ENCODE peak calls at places on chromosomes 11 and 22, in nine cellular contexts. One of them, this sample, is unnamed.

GRCh38 chr11:78354741-78355705 is 62.6 kb downstream of the GAB2 start:
- DNase-seq in brain microvascular endothelial cell: no peak
- DNase-seq in psoas muscle: no peak
- DNase-seq in OCI-LY7: no peak
- DNase-seq in GM10248: no peak
- DNase-seq in colonic mucosa: no peak
- DNase-seq in fibroblast of pulmonary artery: no peak
- DNase-seq in cardiac muscle cell: no peak
- DNase-seq in BJ: no peak
- DNase-seq in this sample: no peak

GRCh38 chr11:75229466-75229865 is 11.1 kb upstream of the TPBGL start:
- DNase-seq in brain microvascular endothelial cell: no peak
- DNase-seq in psoas muscle: no peak
- DNase-seq in OCI-LY7: no peak
- DNase-seq in GM10248: no peak
- DNase-seq in colonic mucosa: no peak
- DNase-seq in fibroblast of pulmonary artery: no peak
- DNase-seq in cardiac muscle cell: no peak
- DNase-seq in BJ: no peak
- DNase-seq in this sample: no peak

GRCh38 chr11:66646875-66647274 is 8.4 kb downstream of the RBM4 start:
- DNase-seq in brain microvascular endothelial cell: no peak
- DNase-seq in psoas muscle: no peak
- DNase-seq in OCI-LY7: no peak
- DNase-seq in GM10248: no peak
- DNase-seq in colonic mucosa: no peak
- DNase-seq in fibroblast of pulmonary artery: no peak
- DNase-seq in cardiac muscle cell: no peak
- DNase-seq in BJ: no peak
- DNase-seq in this sample: no peak

GRCh38 chr22:44587004-44587793 is 89.2 kb upstream of the RTL6 start:
- DNase-seq in brain microvascular endothelial cell: no peak
- DNase-seq in psoas muscle: peak; percentile 28
- DNase-seq in OCI-LY7: no peak
- DNase-seq in GM10248: no peak
- DNase-seq in colonic mucosa: no peak
- DNase-seq in fibroblast of pulmonary artery: no peak
- DNase-seq in cardiac muscle cell: no peak
- DNase-seq in BJ: no peak
- DNase-seq in this sample: no peak

GRCh38 chr11:23021287-23021863 is 161.1 kb upstream of the CCDC179 start:
- DNase-seq in brain microvascular endothelial cell: peak; percentile 31
- DNase-seq in psoas muscle: no peak
- DNase-seq in OCI-LY7: peak; percentile 24
- DNase-seq in GM10248: peak; percentile 43
- DNase-seq in colonic mucosa: no peak
- DNase-seq in fibroblast of pulmonary artery: peak; percentile 47
- DNase-seq in cardiac muscle cell: peak; percentile 56
- DNase-seq in BJ: no peak
- DNase-seq in this sample: peak; percentile 15

GRCh38 chr11:15662285-15662684 is 547.6 kb downstream of the INSC start:
- DNase-seq in brain microvascular endothelial cell: no peak
- DNase-seq in psoas muscle: no peak
- DNase-seq in OCI-LY7: no peak
- DNase-seq in GM10248: no peak
- DNase-seq in colonic mucosa: no peak
- DNase-seq in fibroblast of pulmonary artery: no peak
- DNase-seq in cardiac muscle cell: no peak
- DNase-seq in BJ: no peak
- DNase-seq in this sample: no peak

GRCh38 chr11:35968386-35969088 is 24.7 kb downstream of the LDLRAD3 start:
- DNase-seq in brain microvascular endothelial cell: no peak
- DNase-seq in psoas muscle: no peak
- DNase-seq in OCI-LY7: no peak
- DNase-seq in GM10248: no peak
- DNase-seq in colonic mucosa: no peak
- DNase-seq in fibroblast of pulmonary artery: no peak
- DNase-seq in cardiac muscle cell: no peak
- DNase-seq in BJ: no peak
- DNase-seq in this sample: no peak

GRCh38 chr22:23302171-23303002 is 122.1 kb downstream of the BCR start:
- DNase-seq in brain microvascular endothelial cell: peak; percentile 54
- DNase-seq in psoas muscle: no peak
- DNase-seq in OCI-LY7: no peak
- DNase-seq in GM10248: no peak
- DNase-seq in colonic mucosa: peak; percentile 13
- DNase-seq in fibroblast of pulmonary artery: peak; percentile 36
- DNase-seq in cardiac muscle cell: no peak
- DNase-seq in BJ: no peak
- DNase-seq in this sample: no peak

GRCh38 chr11:31355817-31356216 is 13.7 kb downstream of the DCDC1 start:
- DNase-seq in brain microvascular endothelial cell: no peak
- DNase-seq in psoas muscle: no peak
- DNase-seq in OCI-LY7: no peak
- DNase-seq in GM10248: no peak
- DNase-seq in colonic mucosa: no peak
- DNase-seq in fibroblast of pulmonary artery: no peak
- DNase-seq in cardiac muscle cell: no peak
- DNase-seq in BJ: no peak
- DNase-seq in this sample: no peak

GRCh38 chr22:43388420-43388851 is 23.4 kb upstream of the MPPED1 start:
- DNase-seq in brain microvascular endothelial cell: peak; percentile 45
- DNase-seq in psoas muscle: peak; percentile 84
- DNase-seq in OCI-LY7: peak; percentile 57
- DNase-seq in GM10248: peak; percentile 85
- DNase-seq in colonic mucosa: peak; percentile 69
- DNase-seq in fibroblast of pulmonary artery: peak; percentile 66
- DNase-seq in cardiac muscle cell: peak; percentile 83
- DNase-seq in BJ: no peak
- DNase-seq in this sample: peak; percentile 93

GRCh38 chr11:45182902-45183301 is 36.5 kb downstream of the PRDM11 start:
- DNase-seq in brain microvascular endothelial cell: peak; percentile 20
- DNase-seq in psoas muscle: no peak
- DNase-seq in OCI-LY7: peak; percentile 6
- DNase-seq in GM10248: no peak
- DNase-seq in colonic mucosa: no peak
- DNase-seq in fibroblast of pulmonary artery: peak; percentile 54
- DNase-seq in cardiac muscle cell: peak; percentile 51
- DNase-seq in BJ: no peak
- DNase-seq in this sample: no peak

GRCh38 chr11:46952553-46952952 is 16.0 kb downstream of the CSTPP1 start:
- DNase-seq in brain microvascular endothelial cell: no peak
- DNase-seq in psoas muscle: no peak
- DNase-seq in OCI-LY7: no peak
- DNase-seq in GM10248: no peak
- DNase-seq in colonic mucosa: no peak
- DNase-seq in fibroblast of pulmonary artery: no peak
- DNase-seq in cardiac muscle cell: no peak
- DNase-seq in BJ: no peak
- DNase-seq in this sample: no peak

GRCh38 chr11:37504066-37504611 is 906.1 kb upstream of the RAG2 start:
- DNase-seq in brain microvascular endothelial cell: peak; percentile 84
- DNase-seq in psoas muscle: no peak
- DNase-seq in OCI-LY7: no peak
- DNase-seq in GM10248: peak; percentile 24
- DNase-seq in colonic mucosa: no peak
- DNase-seq in fibroblast of pulmonary artery: peak; percentile 83
- DNase-seq in cardiac muscle cell: no peak
- DNase-seq in BJ: peak; percentile 92
- DNase-seq in this sample: no peak

GRCh38 chr11:66568124-66568916 is at the start of gene CTSF:
- DNase-seq in brain microvascular endothelial cell: peak; percentile 51
- DNase-seq in psoas muscle: peak; percentile 95
- DNase-seq in OCI-LY7: no peak
- DNase-seq in GM10248: peak; percentile 92
- DNase-seq in colonic mucosa: peak; percentile 87
- DNase-seq in fibroblast of pulmonary artery: peak; percentile 75
- DNase-seq in cardiac muscle cell: peak; percentile 35
- DNase-seq in BJ: no peak
- DNase-seq in this sample: no peak

GRCh38 chr11:22343411-22344032 is 5.3 kb downstream of the SLC17A6 start:
- DNase-seq in brain microvascular endothelial cell: no peak
- DNase-seq in psoas muscle: no peak
- DNase-seq in OCI-LY7: no peak
- DNase-seq in GM10248: peak; percentile 10
- DNase-seq in colonic mucosa: no peak
- DNase-seq in fibroblast of pulmonary artery: no peak
- DNase-seq in cardiac muscle cell: peak; percentile 5
- DNase-seq in BJ: no peak
- DNase-seq in this sample: no peak

GRCh38 chr11:21888814-21889213 is 304.1 kb upstream of the ANO5 start:
- DNase-seq in brain microvascular endothelial cell: no peak
- DNase-seq in psoas muscle: no peak
- DNase-seq in OCI-LY7: no peak
- DNase-seq in GM10248: no peak
- DNase-seq in colonic mucosa: no peak
- DNase-seq in fibroblast of pulmonary artery: no peak
- DNase-seq in cardiac muscle cell: no peak
- DNase-seq in BJ: no peak
- DNase-seq in this sample: no peak

GRCh38 chr11:15146271-15147003 is 31.7 kb downstream of the INSC start:
- DNase-seq in brain microvascular endothelial cell: peak; percentile 18
- DNase-seq in psoas muscle: no peak
- DNase-seq in OCI-LY7: no peak
- DNase-seq in GM10248: no peak
- DNase-seq in colonic mucosa: no peak
- DNase-seq in fibroblast of pulmonary artery: peak; percentile 10
- DNase-seq in cardiac muscle cell: no peak
- DNase-seq in BJ: no peak
- DNase-seq in this sample: no peak

GRCh38 chr22:44728761-44729261 is 23.6 kb upstream of the ARHGAP8 start:
- DNase-seq in brain microvascular endothelial cell: no peak
- DNase-seq in psoas muscle: peak; percentile 46
- DNase-seq in OCI-LY7: no peak
- DNase-seq in GM10248: no peak
- DNase-seq in colonic mucosa: no peak
- DNase-seq in fibroblast of pulmonary artery: no peak
- DNase-seq in cardiac muscle cell: no peak
- DNase-seq in BJ: no peak
- DNase-seq in this sample: no peak

GRCh38 chr11:95544095-95544795 is 245.3 kb downstream of the FAM76B start:
- DNase-seq in brain microvascular endothelial cell: peak; percentile 50
- DNase-seq in psoas muscle: no peak
- DNase-seq in OCI-LY7: no peak
- DNase-seq in GM10248: no peak
- DNase-seq in colonic mucosa: no peak
- DNase-seq in fibroblast of pulmonary artery: peak; percentile 10
- DNase-seq in cardiac muscle cell: no peak
- DNase-seq in BJ: no peak
- DNase-seq in this sample: no peak

GRCh38 chr11:59545179-59546020 is 34.1 kb downstream of the OR4D9 start:
- DNase-seq in brain microvascular endothelial cell: peak; percentile 92
- DNase-seq in psoas muscle: no peak
- DNase-seq in OCI-LY7: no peak
- DNase-seq in GM10248: no peak
- DNase-seq in colonic mucosa: no peak
- DNase-seq in fibroblast of pulmonary artery: peak; percentile 84
- DNase-seq in cardiac muscle cell: no peak
- DNase-seq in BJ: no peak
- DNase-seq in this sample: no peak

GRCh38 chr11:103892603-103893002 is 143.8 kb upstream of the DDI1 start:
- DNase-seq in brain microvascular endothelial cell: peak; percentile 81
- DNase-seq in psoas muscle: no peak
- DNase-seq in OCI-LY7: no peak
- DNase-seq in GM10248: no peak
- DNase-seq in colonic mucosa: no peak
- DNase-seq in fibroblast of pulmonary artery: peak; percentile 72
- DNase-seq in cardiac muscle cell: no peak
- DNase-seq in BJ: no peak
- DNase-seq in this sample: no peak

GRCh38 chr11:34840736-34841386 is 75.3 kb downstream of the APIP start:
- DNase-seq in brain microvascular endothelial cell: no peak
- DNase-seq in psoas muscle: no peak
- DNase-seq in OCI-LY7: peak; percentile 67
- DNase-seq in GM10248: peak; percentile 52
- DNase-seq in colonic mucosa: peak; percentile 57
- DNase-seq in fibroblast of pulmonary artery: peak; percentile 28
- DNase-seq in cardiac muscle cell: peak; percentile 2
- DNase-seq in BJ: no peak
- DNase-seq in this sample: no peak
- TF ChIP-seq CTCF in brain microvascular endothelial cell: peak; percentile 75
- TF ChIP-seq CTCF in psoas muscle: peak; percentile 41
- TF ChIP-seq CTCF in OCI-LY7: peak; percentile 84
- TF ChIP-seq CTCF in GM10248: peak; percentile 53
- TF ChIP-seq CTCF in colonic mucosa: peak; percentile 51
- TF ChIP-seq CTCF in fibroblast of pulmonary artery: peak; percentile 46
- TF ChIP-seq CTCF in cardiac muscle cell: peak; percentile 35
- TF ChIP-seq CTCF in BJ: peak; percentile 47
- TF ChIP-seq CTCF in this sample: peak; percentile 51

DNA sequence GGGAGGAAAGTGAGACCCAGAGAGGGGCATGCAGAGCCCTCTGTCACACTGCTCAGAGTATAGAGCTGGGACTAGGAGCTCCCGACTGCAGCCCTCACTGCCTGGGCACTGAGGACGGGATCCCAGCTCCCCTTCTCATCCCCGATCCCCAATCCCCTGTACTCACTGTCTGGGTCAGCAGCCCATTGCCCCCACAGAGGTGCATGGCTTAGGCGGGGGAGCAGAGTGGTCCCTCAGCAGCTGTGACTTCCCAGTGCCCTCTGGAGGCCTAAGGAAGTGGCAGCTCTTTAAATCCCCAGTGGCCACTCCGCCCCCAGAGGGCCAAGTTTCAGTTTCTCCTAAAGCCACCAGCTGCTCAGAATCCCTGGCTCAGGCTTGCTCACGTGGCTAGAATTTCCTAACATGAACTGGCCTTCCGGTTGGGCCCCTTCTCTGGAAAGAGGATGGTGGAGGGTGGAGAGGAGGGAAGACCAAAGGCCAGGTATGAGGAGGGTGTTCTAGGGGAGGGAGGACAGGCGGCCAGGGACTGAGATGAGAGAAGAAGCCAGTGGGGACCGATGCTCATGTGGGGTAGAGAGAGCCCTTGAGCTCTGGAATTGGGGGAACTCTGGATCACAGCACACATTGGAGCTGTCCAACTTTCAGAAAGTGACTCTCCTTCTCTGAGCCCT is at the start of gene BATF2:
- DNase-seq in brain microvascular endothelial cell: peak; percentile 57
- DNase-seq in psoas muscle: peak; percentile 86
- DNase-seq in OCI-LY7: peak; percentile 62
- DNase-seq in GM10248: peak; percentile 62
- DNase-seq in colonic mucosa: peak; percentile 91
- DNase-seq in fibroblast of pulmonary artery: peak; percentile 82
- DNase-seq in cardiac muscle cell: peak; percentile 76
- DNase-seq in BJ: no peak
- DNase-seq in this sample: peak; percentile 45
- TF ChIP-seq CTCF in brain microvascular endothelial cell: peak; percentile 68
- TF ChIP-seq CTCF in psoas muscle: peak; percentile 42
- TF ChIP-seq CTCF in OCI-LY7: peak; percentile 66
- TF ChIP-seq CTCF in GM10248: peak; percentile 29
- TF ChIP-seq CTCF in colonic mucosa: peak; percentile 44
- TF ChIP-seq CTCF in fibroblast of pulmonary artery: peak; percentile 45
- TF ChIP-seq CTCF in cardiac muscle cell: peak; percentile 35
- TF ChIP-seq CTCF in BJ: peak; percentile 74
- TF ChIP-seq CTCF in this sample: peak; percentile 45

GRCh38 chr22:26364066-26365015 is 64.7 kb upstream of the ASPHD2 start:
- DNase-seq in brain microvascular endothelial cell: peak; percentile 89
- DNase-seq in psoas muscle: peak; percentile 62
- DNase-seq in OCI-LY7: peak; percentile 88
- DNase-seq in GM10248: peak; percentile 55
- DNase-seq in colonic mucosa: peak; percentile 46
- DNase-seq in fibroblast of pulmonary artery: peak; percentile 88
- DNase-seq in cardiac muscle cell: peak; percentile 86
- DNase-seq in BJ: peak; percentile 9
- DNase-seq in this sample: peak; percentile 62
- TF ChIP-seq CTCF in brain microvascular endothelial cell: peak; percentile 87
- TF ChIP-seq CTCF in psoas muscle: peak; percentile 69
- TF ChIP-seq CTCF in OCI-LY7: peak; percentile 88
- TF ChIP-seq CTCF in GM10248: peak; percentile 71
- TF ChIP-seq CTCF in colonic mucosa: peak; percentile 51
- TF ChIP-seq CTCF in fibroblast of pulmonary artery: peak; percentile 80
- TF ChIP-seq CTCF in cardiac muscle cell: peak; percentile 78
- TF ChIP-seq CTCF in BJ: peak; percentile 79
- TF ChIP-seq CTCF in this sample: peak; percentile 77

GRCh38 chr22:40111451-40111850 is 66.3 kb upstream of the TNRC6B start:
- DNase-seq in brain microvascular endothelial cell: no peak
- DNase-seq in psoas muscle: no peak
- DNase-seq in OCI-LY7: no peak
- DNase-seq in GM10248: no peak
- DNase-seq in colonic mucosa: no peak
- DNase-seq in fibroblast of pulmonary artery: no peak
- DNase-seq in cardiac muscle cell: no peak
- DNase-seq in BJ: no peak
- DNase-seq in this sample: no peak
- TF ChIP-seq CTCF in brain microvascular endothelial cell: no peak
- TF ChIP-seq CTCF in psoas muscle: no peak
- TF ChIP-seq CTCF in OCI-LY7: no peak
- TF ChIP-seq CTCF in GM10248: no peak
- TF ChIP-seq CTCF in colonic mucosa: no peak
- TF ChIP-seq CTCF in fibroblast of pulmonary artery: no peak
- TF ChIP-seq CTCF in cardiac muscle cell: no peak
- TF ChIP-seq CTCF in BJ: no peak
- TF ChIP-seq CTCF in this sample: no peak

This sample was measured in neural crest cell.